ENCODE peak calls at places on chromosomes 5 and 9, in four cellular contexts. One of them, this sample, is unnamed.

GRCh38 chr5:580436-580835 is 31.7 kb upstream of the CEP72 start:
- DNase-seq in GM13976: no peak
- DNase-seq in neural crest cell: no peak
- DNase-seq in MCF 10A: no peak
- DNase-seq in this sample: no peak

GRCh38 chr5:107293551-107293950 is 377.2 kb downstream of the EFNA5 start:
- DNase-seq in GM13976: no peak
- DNase-seq in neural crest cell: no peak
- DNase-seq in MCF 10A: no peak
- DNase-seq in this sample: no peak

GRCh38 chr5:119402555-119402954 is 46.7 kb downstream of the TNFAIP8 start:
- DNase-seq in MCF 10A: no peak
- DNase-seq in neural crest cell: no peak
- DNase-seq in GM13976: no peak
- DNase-seq in this sample: no peak

GRCh38 chr9:81596671-81597426 is 92.5 kb downstream of the TLE1 start:
- DNase-seq in neural crest cell: no peak
- DNase-seq in GM13976: no peak
- DNase-seq in MCF 10A: no peak
- DNase-seq in this sample: no peak

GRCh38 chr5:39624268-39624886 is 199.6 kb upstream of the DAB2 start:
- DNase-seq in GM13976: no peak
- DNase-seq in neural crest cell: no peak
- DNase-seq in MCF 10A: peak; percentile 60
- DNase-seq in this sample: no peak

GRCh38 chr9:37042421-37042820 is 8.4 kb upstream of the PAX5 start:
- DNase-seq in neural crest cell: no peak
- DNase-seq in MCF 10A: no peak
- DNase-seq in GM13976: no peak
- DNase-seq in this sample: no peak

GRCh38 chr9:137055385-137056364 is 1.8 kb upstream of the ENTPD2 start:
- DNase-seq in neural crest cell: no peak
- DNase-seq in GM13976: no peak
- DNase-seq in MCF 10A: peak; percentile 94
- DNase-seq in this sample: no peak

GRCh38 chr5:116502616-116503015 is 72.0 kb downstream of the SEMA6A start:
- DNase-seq in GM13976: no peak
- DNase-seq in neural crest cell: no peak
- DNase-seq in MCF 10A: no peak
- DNase-seq in this sample: no peak

GRCh38 chr9:21696411-21696865 is 106.0 kb upstream of the MTAP start:
- DNase-seq in MCF 10A: no peak
- DNase-seq in neural crest cell: no peak
- DNase-seq in GM13976: peak; percentile 16
- DNase-seq in this sample: no peak

GRCh38 chr5:133825631-133826289 is 142.7 kb downstream of the C5orf15 start:
- DNase-seq in neural crest cell: no peak
- DNase-seq in MCF 10A: no peak
- DNase-seq in GM13976: no peak
- DNase-seq in this sample: no peak

GRCh38 chr5:54766748-54767147 is 218.6 kb downstream of the ESM1 start:
- DNase-seq in MCF 10A: no peak
- DNase-seq in GM13976: no peak
- DNase-seq in neural crest cell: no peak
- DNase-seq in this sample: no peak
- TF ChIP-seq CTCF in MCF 10A: no peak
- TF ChIP-seq CTCF in GM13976: no peak
- TF ChIP-seq CTCF in neural crest cell: no peak
- TF ChIP-seq CTCF in this sample: no peak

GRCh38 chr9:131366745-131367401 is 27.0 kb upstream of the PRRC2B start:
- DNase-seq in MCF 10A: peak; percentile 70
- DNase-seq in GM13976: no peak
- DNase-seq in neural crest cell: no peak
- DNase-seq in this sample: no peak
- TF ChIP-seq CTCF in MCF 10A: no peak
- TF ChIP-seq CTCF in GM13976: peak; percentile 32
- TF ChIP-seq CTCF in neural crest cell: peak; percentile 52
- TF ChIP-seq CTCF in this sample: no peak

DNA sequence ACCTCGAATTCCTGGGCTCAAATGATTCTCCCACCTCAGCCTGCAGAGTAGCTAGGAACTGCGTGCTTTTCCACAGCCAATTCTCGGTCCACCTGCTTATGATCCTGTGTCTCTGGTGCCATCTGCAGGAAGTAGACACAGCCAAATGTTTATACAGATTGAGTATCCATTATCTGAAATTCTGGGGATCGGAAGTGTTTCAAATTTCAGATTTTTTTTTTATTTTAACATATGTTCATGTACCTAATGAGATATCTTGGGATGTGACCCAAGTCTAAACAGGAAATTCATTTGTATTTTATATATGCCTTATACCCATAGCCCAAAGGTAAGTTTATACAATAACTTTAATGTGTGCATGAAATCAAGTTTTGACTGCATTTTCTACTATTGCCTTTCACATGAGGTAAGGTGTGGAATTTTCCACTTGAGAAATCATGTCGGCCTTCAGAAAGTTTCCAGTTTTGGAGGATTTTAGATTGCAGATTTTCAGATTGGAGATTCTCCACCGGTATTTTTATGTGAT is 89.5 kb downstream of the ESM1 start:
- DNase-seq in MCF 10A: peak; percentile 73
- DNase-seq in GM13976: no peak
- DNase-seq in neural crest cell: no peak
- DNase-seq in this sample: no peak
- TF ChIP-seq CTCF in MCF 10A: peak; percentile 65
- TF ChIP-seq CTCF in GM13976: no peak
- TF ChIP-seq CTCF in neural crest cell: peak; percentile 63
- TF ChIP-seq CTCF in this sample: no peak

DNA sequence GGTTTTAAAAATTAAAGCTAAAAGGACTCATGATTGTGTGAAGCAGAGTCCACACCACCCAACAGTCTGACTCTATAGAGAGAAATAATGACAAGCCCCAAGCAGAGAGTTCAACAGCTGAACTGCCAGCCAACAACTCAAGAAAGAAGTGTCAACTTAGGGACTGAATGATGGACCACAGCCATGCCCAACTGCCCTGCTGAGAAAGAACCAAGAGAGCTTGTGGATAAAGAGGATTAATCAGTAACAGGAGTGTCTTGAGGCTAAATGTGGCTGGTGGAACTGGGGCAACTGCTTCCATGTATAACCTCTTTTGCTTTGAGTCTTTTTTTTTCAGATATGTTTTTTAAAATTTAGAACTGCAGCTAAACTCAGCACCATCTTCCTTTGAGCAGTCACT is 109.3 kb downstream of the HSD17B3 start:
- DNase-seq in MCF 10A: no peak
- DNase-seq in GM13976: no peak
- DNase-seq in neural crest cell: no peak
- DNase-seq in this sample: no peak
- TF ChIP-seq CTCF in MCF 10A: no peak
- TF ChIP-seq CTCF in GM13976: no peak
- TF ChIP-seq CTCF in neural crest cell: no peak
- TF ChIP-seq CTCF in this sample: no peak

GRCh38 chr5:149487672-149488071 is 63.6 kb downstream of the CSNK1A1 start:
- DNase-seq in GM13976: no peak
- DNase-seq in MCF 10A: no peak
- DNase-seq in neural crest cell: no peak
- DNase-seq in this sample: no peak
- TF ChIP-seq CTCF in GM13976: no peak
- TF ChIP-seq CTCF in MCF 10A: no peak
- TF ChIP-seq CTCF in neural crest cell: no peak
- TF ChIP-seq CTCF in this sample: no peak

GRCh38 chr5:150350524-150351344 is 6.8 kb upstream of the TCOF1 start:
- DNase-seq in GM13976: peak; percentile 81
- DNase-seq in neural crest cell: peak; percentile 72
- DNase-seq in MCF 10A: peak; percentile 91
- DNase-seq in this sample: peak; percentile 82

GRCh38 chr5:150356575-150357284 is 767 bp upstream of the TCOF1 start:
- DNase-seq in GM13976: no peak
- DNase-seq in neural crest cell: no peak
- DNase-seq in MCF 10A: no peak
- DNase-seq in this sample: no peak

GRCh38 chr5:150352531-150353394 is 4.7 kb upstream of the TCOF1 start:
- DNase-seq in MCF 10A: no peak
- DNase-seq in GM13976: no peak
- DNase-seq in neural crest cell: no peak
- DNase-seq in this sample: no peak

GRCh38 chr5:150355791-150356190 is 1.7 kb upstream of the TCOF1 start:
- DNase-seq in MCF 10A: no peak
- DNase-seq in neural crest cell: no peak
- DNase-seq in GM13976: no peak
- DNase-seq in this sample: no peak

GRCh38 chr5:150353395-150353675 is 4.2 kb upstream of the TCOF1 start:
- DNase-seq in GM13976: no peak
- DNase-seq in neural crest cell: no peak
- DNase-seq in MCF 10A: no peak
- DNase-seq in this sample: no peak
- TF ChIP-seq CTCF in GM13976: no peak
- TF ChIP-seq CTCF in neural crest cell: no peak
- TF ChIP-seq CTCF in MCF 10A: no peak
- TF ChIP-seq CTCF in this sample: no peak